ENCODE peak calls at places on chromosomes 6 and 20, in six cellular contexts. V is iPS-NIHi11; B is mammary epithelial cell; X is ELR; K is NCI-H1105; J is activated CD4-positive, CD25-positive, alpha-beta regulatory T cell. A is an unnamed sample.

GRCh38 chr20:49809803-49810359 is 2.7 kb upstream of the SLC9A8 start:
- DNase-seq in V (no peak), B (no peak), X (no peak), K (no peak), J (no peak), A (no peak)

GRCh38 chr6:35392111-35392702 is 49.8 kb downstream of the PPARD start:
- DNase-seq in V (peak), B (peak), X (no peak), K (peak), J (no peak), A (peak)

GRCh38 chr6:116439572-116439971 is 21.6 kb upstream of the CALHM6 start:
- DNase-seq in V (no peak), B (no peak), X (no peak), K (no peak), J (no peak), A (no peak)

GRCh38 chr6:7073082-7073783 is 34.5 kb upstream of the RREB1 start:
- DNase-seq in V (no peak), B (peak), X (no peak), K (no peak), J (no peak), A (no peak)

GRCh38 chr6:109526905-109527628 is 44.0 kb upstream of the ZBTB24 start:
- DNase-seq in V (peak), B (peak), X (peak), K (peak), J (no peak), A (peak)

GRCh38 chr20:23362392-23363256 is 642 bp downstream of the GZF1 start:
- DNase-seq in V (peak), B (peak), X (peak), K (peak), J (no peak), A (peak)

GRCh38 chr6:158040804-158041347 is 59.2 kb downstream of the SYNJ2 start:
- DNase-seq in V (no peak), B (no peak), X (peak), K (no peak), J (no peak), A (no peak)

GRCh38 chr6:69914015-69914485 is 47.7 kb downstream of the COL19A1 start:
- DNase-seq in V (peak), B (no peak), X (peak), K (peak), J (no peak), A (no peak)

GRCh38 chr20:45500022-45500421 is 15.4 kb downstream of the SPINT3 start:
- DNase-seq in V (no peak), B (no peak), X (no peak), K (no peak), J (no peak), A (no peak)

A was measured in kidney tubule cell.